ENCODE peak calls at places on chromosomes 12 and 14, in ten cellular contexts. Q, B, J, U, L, N, M, E, V and I are unnamed samples.

GRCh38 chr12:43826681-43827458 is 9.0 kb upstream of the TMEM117 start:
- DNase-seq in Q (no peak), B (no peak), J (no peak), U (no peak), L (no peak), N (no peak), M (peak; percentile 23), E (no peak), V (no peak), I (no peak)

GRCh38 chr12:14928946-14929345 is 9.4 kb downstream of the ERP27 start:
- DNase-seq in Q (no peak), B (no peak), J (peak; percentile 55), U (no peak), L (peak; percentile 53), N (no peak), M (peak; percentile 29), E (no peak), V (no peak), I (no peak)

GRCh38 chr12:108768591-108769500 is 37.5 kb upstream of the CORO1C start:
- DNase-seq in Q (peak; percentile 31), B (peak; percentile 20), J (no peak), U (peak; percentile 85), L (peak; percentile 59), N (peak; percentile 57), M (no peak), E (no peak), V (no peak), I (no peak)

GRCh38 chr14:54048311-54048710 is 91.7 kb upstream of the BMP4 start:
- DNase-seq in Q (no peak), B (no peak), J (no peak), U (peak; percentile 61), L (no peak), N (no peak), M (no peak), E (no peak), V (no peak), I (no peak)

GRCh38 chr12:57803317-57803893 is 15.1 kb downstream of the AVIL start:
- DNase-seq in Q (peak; percentile 60), B (peak; percentile 15), J (peak; percentile 73), U (peak; percentile 43), L (peak; percentile 59), N (peak; percentile 59), M (peak; percentile 40), E (no peak), V (no peak), I (peak; percentile 42)

GRCh38 chr12:110120878-110121277 is 3.3 kb upstream of the IFT81 start:
- DNase-seq in Q (no peak), B (no peak), J (no peak), U (no peak), L (no peak), N (no peak), M (no peak), E (no peak), V (no peak), I (no peak)

GRCh38 chr14:99909500-99910064 is 116.4 kb downstream of the EML1 start:
- DNase-seq in Q (no peak), B (no peak), J (no peak), U (no peak), L (no peak), N (no peak), M (no peak), E (no peak), V (no peak), I (peak; percentile 44)

GRCh38 chr12:116590561-116590960 is 31.4 kb downstream of the MAP1LC3B2 start:
- DNase-seq in Q (no peak), B (no peak), J (peak; percentile 46), U (no peak), L (no peak), N (no peak), M (no peak), E (no peak), V (no peak), I (no peak)

GRCh38 chr14:49583629-49584028 is 2.6 kb downstream of the RPS29 start:
- DNase-seq in Q (no peak), B (no peak), J (no peak), U (no peak), L (no peak), N (no peak), M (no peak), E (no peak), V (no peak), I (no peak)

GRCh38 chr12:45049912-45050318 is 984 bp downstream of the DBX2 start:
- DNase-seq in Q (no peak), B (no peak), J (no peak), U (no peak), L (no peak), N (no peak), M (no peak), E (no peak), V (no peak), I (peak; percentile 5)

GRCh38 chr12:77893918-77894317 is 63.2 kb downstream of the NAV3 start:
- DNase-seq in Q (no peak), B (no peak), J (peak; percentile 81), U (peak; percentile 53), L (peak; percentile 80), N (no peak), M (peak; percentile 60), E (no peak), V (no peak), I (peak; percentile 56)

GRCh38 chr12:109708939-109709338 is 4.7 kb upstream of the FAM222A start:
- DNase-seq in Q (no peak), B (no peak), J (no peak), U (no peak), L (no peak), N (no peak), M (no peak), E (no peak), V (no peak), I (no peak)

GRCh38 chr14:52266782-52267181 is 716 bp upstream of the PTGDR start:
- DNase-seq in Q (no peak), B (no peak), J (no peak), U (no peak), L (no peak), N (no peak), M (no peak), E (no peak), V (no peak), I (peak; percentile 76)

GRCh38 chr12:112061127-112061526 is 47.5 kb downstream of the NAA25 start:
- DNase-seq in Q (no peak), B (no peak), J (no peak), U (no peak), L (no peak), N (no peak), M (no peak), E (no peak), V (no peak), I (no peak)

GRCh38 chr14:68682166-68683103 is 110.4 kb downstream of the ZFP36L1 start:
- DNase-seq in Q (no peak), B (peak; percentile 39), J (peak; percentile 22), U (no peak), L (no peak), N (no peak), M (peak; percentile 97), E (no peak), V (peak; percentile 29), I (peak; percentile 94)

GRCh38 chr12:2360630-2361170 is 307.9 kb downstream of the CACNA1C start:
- DNase-seq in Q (no peak), B (no peak), J (peak; percentile 44), U (no peak), L (no peak), N (no peak), M (no peak), E (no peak), V (no peak), I (no peak)

GRCh38 chr14:74427651-74428050 is 1.6 kb upstream of the SYNDIG1L start:
- DNase-seq in Q (no peak), B (no peak), J (no peak), U (no peak), L (no peak), N (no peak), M (no peak), E (no peak), V (no peak), I (no peak)

GRCh38 chr12:32834122-32834521 is 62.5 kb downstream of the PKP2 start:
- DNase-seq in Q (no peak), B (no peak), J (no peak), U (no peak), L (no peak), N (no peak), M (no peak), E (no peak), V (no peak), I (no peak)

GRCh38 chr12:76195920-76196319 is 111.4 kb upstream of the NAP1L1 start:
- DNase-seq in Q (no peak), B (no peak), J (no peak), U (no peak), L (no peak), N (no peak), M (no peak), E (no peak), V (no peak), I (no peak)

GRCh38 chr14:105165761-105166485 is 2.7 kb downstream of the JAG2 start:
- DNase-seq in Q (no peak), B (no peak), J (no peak), U (no peak), L (peak; percentile 43), N (no peak), M (no peak), E (no peak), V (no peak), I (no peak)

GRCh38 chr12:12718853-12719252 is 1.7 kb downstream of the CDKN1B start:
- DNase-seq in Q (no peak), B (peak; percentile 31), J (no peak), U (peak; percentile 50), L (no peak), N (peak; percentile 7), M (peak; percentile 63), E (no peak), V (no peak), I (peak; percentile 33)

GRCh38 chr14:91144425-91145145 is 30.7 kb downstream of the DGLUCY start:
- DNase-seq in Q (peak; percentile 18), B (no peak), J (no peak), U (no peak), L (no peak), N (no peak), M (peak; percentile 83), E (no peak), V (no peak), I (peak; percentile 34)

GRCh38 chr14:65261425-65261920 is 151.1 kb upstream of the FUT8 start:
- DNase-seq in Q (no peak), B (no peak), J (no peak), U (no peak), L (no peak), N (no peak), M (peak; percentile 50), E (no peak), V (no peak), I (no peak)

GRCh38 chr14:86003998-86004397 is 474.1 kb downstream of the FLRT2 start:
- DNase-seq in Q (no peak), B (peak; percentile 3), J (peak; percentile 9), U (no peak), L (no peak), N (no peak), M (peak; percentile 63), E (no peak), V (no peak), I (peak; percentile 11)